ENCODE peak calls at places on chromosomes 13 and 19, in eight cellular contexts. One of them, this sample, is unnamed.

GRCh38 chr19:7386308-7386707 is 37.6 kb downstream of the ARHGEF18 start:
- DNase-seq in activated T-cell treated with anti-CD3 and anti-CD28 coated beads, Interleukin-2, amount 50 U/mL, for 1 hour: no peak
- DNase-seq in stimulated activated CD4-positive, alpha-beta T cell treated with anti-CD3 and anti-CD28 coated beads, Interleukin-2, amount 100 ng/mL, for 48 hours: no peak
- DNase-seq in NAMALWA: no peak
- DNase-seq in activated CD4-positive, alpha-beta T cell treated with anti-CD3 and anti-CD28 coated beads, Interleukin-2, amount 10 ng/mL, durations not matched to agents 7 days and 5 days: no peak
- DNase-seq in NB4: no peak
- DNase-seq in fibroblast of pulmonary artery: no peak
- DNase-seq in NCI-H2081: no peak
- DNase-seq in this sample: no peak

GRCh38 chr13:64928704-64929499 is 2301.2 kb downstream of the PCDH9 start:
- DNase-seq in NB4: no peak
- DNase-seq in stimulated activated CD4-positive, alpha-beta T cell treated with anti-CD3 and anti-CD28 coated beads, Interleukin-2, amount 100 ng/mL, for 48 hours: no peak
- DNase-seq in activated CD4-positive, alpha-beta T cell treated with anti-CD3 and anti-CD28 coated beads, Interleukin-2, amount 10 ng/mL, durations not matched to agents 7 days and 5 days: no peak
- DNase-seq in NAMALWA: peak
- DNase-seq in fibroblast of pulmonary artery: peak
- DNase-seq in activated T-cell treated with anti-CD3 and anti-CD28 coated beads, Interleukin-2, amount 50 U/mL, for 1 hour: no peak
- DNase-seq in NCI-H2081: no peak
- DNase-seq in this sample: no peak

GRCh38 chr13:46866150-46866549 is 30.7 kb downstream of the HTR2A start:
- DNase-seq in NAMALWA: no peak
- DNase-seq in NB4: peak
- DNase-seq in NCI-H2081: no peak
- DNase-seq in fibroblast of pulmonary artery: peak
- DNase-seq in activated T-cell treated with anti-CD3 and anti-CD28 coated beads, Interleukin-2, amount 50 U/mL, for 1 hour: no peak
- DNase-seq in activated CD4-positive, alpha-beta T cell treated with anti-CD3 and anti-CD28 coated beads, Interleukin-2, amount 10 ng/mL, durations not matched to agents 7 days and 5 days: no peak
- DNase-seq in stimulated activated CD4-positive, alpha-beta T cell treated with anti-CD3 and anti-CD28 coated beads, Interleukin-2, amount 100 ng/mL, for 48 hours: no peak
- DNase-seq in this sample: no peak

GRCh38 chr19:2569596-2570465 is 93.9 kb downstream of the GADD45B start:
- DNase-seq in fibroblast of pulmonary artery: no peak
- DNase-seq in NAMALWA: no peak
- DNase-seq in NCI-H2081: no peak
- DNase-seq in NB4: no peak
- DNase-seq in stimulated activated CD4-positive, alpha-beta T cell treated with anti-CD3 and anti-CD28 coated beads, Interleukin-2, amount 100 ng/mL, for 48 hours: no peak
- DNase-seq in activated CD4-positive, alpha-beta T cell treated with anti-CD3 and anti-CD28 coated beads, Interleukin-2, amount 10 ng/mL, durations not matched to agents 7 days and 5 days: no peak
- DNase-seq in activated T-cell treated with anti-CD3 and anti-CD28 coated beads, Interleukin-2, amount 50 U/mL, for 1 hour: no peak
- DNase-seq in this sample: no peak

GRCh38 chr19:30144794-30145193 is 202.8 kb downstream of the URI1 start:
- DNase-seq in activated CD4-positive, alpha-beta T cell treated with anti-CD3 and anti-CD28 coated beads, Interleukin-2, amount 10 ng/mL, durations not matched to agents 7 days and 5 days: no peak
- DNase-seq in fibroblast of pulmonary artery: no peak
- DNase-seq in NAMALWA: no peak
- DNase-seq in NB4: no peak
- DNase-seq in activated T-cell treated with anti-CD3 and anti-CD28 coated beads, Interleukin-2, amount 50 U/mL, for 1 hour: no peak
- DNase-seq in stimulated activated CD4-positive, alpha-beta T cell treated with anti-CD3 and anti-CD28 coated beads, Interleukin-2, amount 100 ng/mL, for 48 hours: no peak
- DNase-seq in NCI-H2081: no peak
- DNase-seq in this sample: no peak

GRCh38 chr13:28449826-28450773 is 44.8 kb downstream of the FLT1 start:
- DNase-seq in activated CD4-positive, alpha-beta T cell treated with anti-CD3 and anti-CD28 coated beads, Interleukin-2, amount 10 ng/mL, durations not matched to agents 7 days and 5 days: no peak
- DNase-seq in activated T-cell treated with anti-CD3 and anti-CD28 coated beads, Interleukin-2, amount 50 U/mL, for 1 hour: no peak
- DNase-seq in NB4: no peak
- DNase-seq in stimulated activated CD4-positive, alpha-beta T cell treated with anti-CD3 and anti-CD28 coated beads, Interleukin-2, amount 100 ng/mL, for 48 hours: no peak
- DNase-seq in NCI-H2081: no peak
- DNase-seq in fibroblast of pulmonary artery: no peak
- DNase-seq in NAMALWA: no peak
- DNase-seq in this sample: no peak

GRCh38 chr19:34215006-34215665 is 39.2 kb upstream of the GARRE1 start:
- DNase-seq in activated T-cell treated with anti-CD3 and anti-CD28 coated beads, Interleukin-2, amount 50 U/mL, for 1 hour: no peak
- DNase-seq in NB4: no peak
- DNase-seq in stimulated activated CD4-positive, alpha-beta T cell treated with anti-CD3 and anti-CD28 coated beads, Interleukin-2, amount 100 ng/mL, for 48 hours: no peak
- DNase-seq in NCI-H2081: no peak
- DNase-seq in NAMALWA: no peak
- DNase-seq in fibroblast of pulmonary artery: no peak
- DNase-seq in activated CD4-positive, alpha-beta T cell treated with anti-CD3 and anti-CD28 coated beads, Interleukin-2, amount 10 ng/mL, durations not matched to agents 7 days and 5 days: no peak
- DNase-seq in this sample: no peak

GRCh38 chr13:106534844-106535551 is 464 bp downstream of the EFNB2 start:
- DNase-seq in activated T-cell treated with anti-CD3 and anti-CD28 coated beads, Interleukin-2, amount 50 U/mL, for 1 hour: peak
- DNase-seq in NCI-H2081: no peak
- DNase-seq in stimulated activated CD4-positive, alpha-beta T cell treated with anti-CD3 and anti-CD28 coated beads, Interleukin-2, amount 100 ng/mL, for 48 hours: peak
- DNase-seq in fibroblast of pulmonary artery: peak
- DNase-seq in NB4: no peak
- DNase-seq in activated CD4-positive, alpha-beta T cell treated with anti-CD3 and anti-CD28 coated beads, Interleukin-2, amount 10 ng/mL, durations not matched to agents 7 days and 5 days: no peak
- DNase-seq in NAMALWA: no peak
- DNase-seq in this sample: no peak

GRCh38 chr13:113724780-113725315 is 34.2 kb upstream of the TMEM255B start:
- DNase-seq in fibroblast of pulmonary artery: peak
- DNase-seq in NAMALWA: peak
- DNase-seq in NB4: peak
- DNase-seq in activated T-cell treated with anti-CD3 and anti-CD28 coated beads, Interleukin-2, amount 50 U/mL, for 1 hour: peak
- DNase-seq in activated CD4-positive, alpha-beta T cell treated with anti-CD3 and anti-CD28 coated beads, Interleukin-2, amount 10 ng/mL, durations not matched to agents 7 days and 5 days: peak
- DNase-seq in stimulated activated CD4-positive, alpha-beta T cell treated with anti-CD3 and anti-CD28 coated beads, Interleukin-2, amount 100 ng/mL, for 48 hours: peak
- DNase-seq in NCI-H2081: peak
- DNase-seq in this sample: peak

GRCh38 chr19:5947435-5947834 is 30.5 kb downstream of the RANBP3 start:
- DNase-seq in NAMALWA: no peak
- DNase-seq in activated T-cell treated with anti-CD3 and anti-CD28 coated beads, Interleukin-2, amount 50 U/mL, for 1 hour: no peak
- DNase-seq in stimulated activated CD4-positive, alpha-beta T cell treated with anti-CD3 and anti-CD28 coated beads, Interleukin-2, amount 100 ng/mL, for 48 hours: no peak
- DNase-seq in activated CD4-positive, alpha-beta T cell treated with anti-CD3 and anti-CD28 coated beads, Interleukin-2, amount 10 ng/mL, durations not matched to agents 7 days and 5 days: no peak
- DNase-seq in NB4: no peak
- DNase-seq in NCI-H2081: no peak
- DNase-seq in fibroblast of pulmonary artery: peak
- DNase-seq in this sample: no peak

GRCh38 chr13:32033744-32034143 is 2.2 kb downstream of the FRY start:
- DNase-seq in fibroblast of pulmonary artery: no peak
- DNase-seq in activated T-cell treated with anti-CD3 and anti-CD28 coated beads, Interleukin-2, amount 50 U/mL, for 1 hour: no peak
- DNase-seq in activated CD4-positive, alpha-beta T cell treated with anti-CD3 and anti-CD28 coated beads, Interleukin-2, amount 10 ng/mL, durations not matched to agents 7 days and 5 days: no peak
- DNase-seq in NAMALWA: no peak
- DNase-seq in stimulated activated CD4-positive, alpha-beta T cell treated with anti-CD3 and anti-CD28 coated beads, Interleukin-2, amount 100 ng/mL, for 48 hours: no peak
- DNase-seq in NCI-H2081: no peak
- DNase-seq in NB4: no peak
- DNase-seq in this sample: no peak

GRCh38 chr19:13946414-13946813 is 5.9 kb upstream of the DCAF15 start:
- DNase-seq in NB4: no peak
- DNase-seq in activated CD4-positive, alpha-beta T cell treated with anti-CD3 and anti-CD28 coated beads, Interleukin-2, amount 10 ng/mL, durations not matched to agents 7 days and 5 days: no peak
- DNase-seq in activated T-cell treated with anti-CD3 and anti-CD28 coated beads, Interleukin-2, amount 50 U/mL, for 1 hour: no peak
- DNase-seq in stimulated activated CD4-positive, alpha-beta T cell treated with anti-CD3 and anti-CD28 coated beads, Interleukin-2, amount 100 ng/mL, for 48 hours: no peak
- DNase-seq in NAMALWA: no peak
- DNase-seq in NCI-H2081: no peak
- DNase-seq in fibroblast of pulmonary artery: no peak
- DNase-seq in this sample: no peak

GRCh38 chr13:39536906-39537305 is 66.1 kb downstream of the LHFPL6 start:
- DNase-seq in activated CD4-positive, alpha-beta T cell treated with anti-CD3 and anti-CD28 coated beads, Interleukin-2, amount 10 ng/mL, durations not matched to agents 7 days and 5 days: no peak
- DNase-seq in NCI-H2081: no peak
- DNase-seq in activated T-cell treated with anti-CD3 and anti-CD28 coated beads, Interleukin-2, amount 50 U/mL, for 1 hour: no peak
- DNase-seq in stimulated activated CD4-positive, alpha-beta T cell treated with anti-CD3 and anti-CD28 coated beads, Interleukin-2, amount 100 ng/mL, for 48 hours: no peak
- DNase-seq in fibroblast of pulmonary artery: no peak
- DNase-seq in NAMALWA: no peak
- DNase-seq in NB4: no peak
- DNase-seq in this sample: no peak

This sample was measured in NCI-H460.